ENCODE peak calls at places on chromosome 11, in five cellular contexts. One of them, this sample, is unnamed.

GRCh38 chr11:116984589-116984988 is 113.6 kb downstream of the SIK3 start:
- DNase-seq in colonic mucosa: no peak
- DNase-seq in adrenal gland: no peak
- DNase-seq in lower lobe of right lung: no peak
- DNase-seq in keratinocyte: peak
- DNase-seq in this sample: peak

GRCh38 chr11:70925238-70925637 is 327.1 kb downstream of the SHANK2 start:
- DNase-seq in lower lobe of right lung: no peak
- DNase-seq in keratinocyte: no peak
- DNase-seq in adrenal gland: no peak
- DNase-seq in colonic mucosa: no peak
- DNase-seq in this sample: no peak

GRCh38 chr11:16739326-16739875 is 954 bp downstream of the C11orf58 start:
- DNase-seq in colonic mucosa: no peak
- DNase-seq in adrenal gland: no peak
- DNase-seq in keratinocyte: no peak
- DNase-seq in lower lobe of right lung: no peak
- DNase-seq in this sample: no peak

GRCh38 chr11:130550984-130551383 is 102.5 kb downstream of the ADAMTS15 start:
- DNase-seq in adrenal gland: no peak
- DNase-seq in keratinocyte: no peak
- DNase-seq in colonic mucosa: no peak
- DNase-seq in lower lobe of right lung: no peak
- DNase-seq in this sample: no peak

GRCh38 chr11:124896821-124897391 is 759 bp downstream of the ROBO4 start:
- DNase-seq in colonic mucosa: peak
- DNase-seq in adrenal gland: no peak
- DNase-seq in lower lobe of right lung: no peak
- DNase-seq in keratinocyte: no peak
- DNase-seq in this sample: no peak

GRCh38 chr11:62958547-62959071 is 26.2 kb downstream of the SLC22A6 start:
- DNase-seq in colonic mucosa: peak
- DNase-seq in keratinocyte: no peak
- DNase-seq in lower lobe of right lung: no peak
- DNase-seq in adrenal gland: peak
- DNase-seq in this sample: no peak

GRCh38 chr11:8932564-8933180 is at the start of gene C11orf16:
- DNase-seq in lower lobe of right lung: no peak
- DNase-seq in keratinocyte: no peak
- DNase-seq in adrenal gland: no peak
- DNase-seq in colonic mucosa: no peak
- DNase-seq in this sample: no peak

GRCh38 chr11:6232899-6233298 is 1.5 kb downstream of the FHIP1B start:
- DNase-seq in lower lobe of right lung: no peak
- DNase-seq in colonic mucosa: no peak
- DNase-seq in keratinocyte: no peak
- DNase-seq in adrenal gland: no peak
- DNase-seq in this sample: no peak

GRCh38 chr11:118012083-118012669 is 26.0 kb downstream of the IL10RA start:
- DNase-seq in keratinocyte: no peak
- DNase-seq in adrenal gland: peak
- DNase-seq in lower lobe of right lung: peak
- DNase-seq in colonic mucosa: no peak
- DNase-seq in this sample: peak

GRCh38 chr11:17846852-17847453 is 112.4 kb downstream of the KCNC1 start:
- DNase-seq in adrenal gland: no peak
- DNase-seq in colonic mucosa: no peak
- DNase-seq in lower lobe of right lung: no peak
- DNase-seq in keratinocyte: no peak
- DNase-seq in this sample: no peak

GRCh38 chr11:14435717-14436116 is 63.9 kb downstream of the COPB1 start:
- DNase-seq in keratinocyte: no peak
- DNase-seq in adrenal gland: no peak
- DNase-seq in lower lobe of right lung: no peak
- DNase-seq in colonic mucosa: no peak
- DNase-seq in this sample: no peak

GRCh38 chr11:92841719-92842118 is 127.7 kb upstream of the MTNR1B start:
- DNase-seq in colonic mucosa: no peak
- DNase-seq in adrenal gland: no peak
- DNase-seq in keratinocyte: no peak
- DNase-seq in lower lobe of right lung: no peak
- DNase-seq in this sample: no peak

GRCh38 chr11:86091566-86091965 is 22.7 kb upstream of the PICALM start:
- DNase-seq in keratinocyte: no peak
- DNase-seq in adrenal gland: no peak
- DNase-seq in colonic mucosa: no peak
- DNase-seq in lower lobe of right lung: no peak
- DNase-seq in this sample: no peak

GRCh38 chr11:106420048-106420665 is 342.7 kb downstream of the AASDHPPT start:
- DNase-seq in keratinocyte: no peak
- DNase-seq in adrenal gland: no peak
- DNase-seq in colonic mucosa: no peak
- DNase-seq in lower lobe of right lung: no peak
- DNase-seq in this sample: no peak

GRCh38 chr11:128776088-128776433 is 82.2 kb downstream of the FLI1 start:
- DNase-seq in adrenal gland: no peak
- DNase-seq in lower lobe of right lung: no peak
- DNase-seq in keratinocyte: no peak
- DNase-seq in colonic mucosa: no peak
- DNase-seq in this sample: no peak

GRCh38 chr11:61701298-61701993 is 21.3 kb downstream of the DAGLA start:
- DNase-seq in lower lobe of right lung: no peak
- DNase-seq in adrenal gland: no peak
- DNase-seq in keratinocyte: no peak
- DNase-seq in colonic mucosa: no peak
- DNase-seq in this sample: no peak

GRCh38 chr11:120079750-120080610 is 57.9 kb downstream of the TRIM29 start:
- DNase-seq in colonic mucosa: no peak
- DNase-seq in keratinocyte: no peak
- DNase-seq in lower lobe of right lung: no peak
- DNase-seq in adrenal gland: peak
- DNase-seq in this sample: no peak

GRCh38 chr11:22216940-22217339 is 24.1 kb downstream of the ANO5 start:
- DNase-seq in adrenal gland: no peak
- DNase-seq in lower lobe of right lung: no peak
- DNase-seq in keratinocyte: no peak
- DNase-seq in colonic mucosa: no peak
- DNase-seq in this sample: no peak

GRCh38 chr11:62850911-62851806 is 11.8 kb upstream of the WDR74 start:
- DNase-seq in colonic mucosa: no peak
- DNase-seq in lower lobe of right lung: no peak
- DNase-seq in keratinocyte: no peak
- DNase-seq in adrenal gland: no peak
- DNase-seq in this sample: peak

GRCh38 chr11:100731471-100731870 is 44.4 kb downstream of the ARHGAP42 start:
- DNase-seq in lower lobe of right lung: no peak
- DNase-seq in colonic mucosa: no peak
- DNase-seq in keratinocyte: no peak
- DNase-seq in adrenal gland: no peak
- DNase-seq in this sample: no peak

GRCh38 chr11:12818333-12819015 is 144.3 kb downstream of the TEAD1 start:
- DNase-seq in colonic mucosa: no peak
- DNase-seq in keratinocyte: no peak
- DNase-seq in adrenal gland: no peak
- DNase-seq in lower lobe of right lung: no peak
- DNase-seq in this sample: no peak

GRCh38 chr11:111939836-111940604 is 2.9 kb downstream of the DIXDC1 start:
- DNase-seq in lower lobe of right lung: no peak
- DNase-seq in colonic mucosa: no peak
- DNase-seq in adrenal gland: no peak
- DNase-seq in keratinocyte: peak
- DNase-seq in this sample: no peak

GRCh38 chr11:113389288-113389687 is 1.7 kb downstream of the ANKK1 start:
- DNase-seq in colonic mucosa: no peak
- DNase-seq in adrenal gland: no peak
- DNase-seq in lower lobe of right lung: no peak
- DNase-seq in keratinocyte: no peak
- DNase-seq in this sample: no peak

GRCh38 chr11:68370211-68371111 is 58.1 kb downstream of the LRP5 start:
- DNase-seq in lower lobe of right lung: peak
- DNase-seq in keratinocyte: no peak
- DNase-seq in adrenal gland: no peak
- DNase-seq in colonic mucosa: no peak
- DNase-seq in this sample: no peak

GRCh38 chr11:131658952-131659351 is 288.5 kb downstream of the NTM start:
- DNase-seq in colonic mucosa: no peak
- DNase-seq in adrenal gland: no peak
- DNase-seq in keratinocyte: no peak
- DNase-seq in lower lobe of right lung: no peak
- DNase-seq in this sample: no peak

GRCh38 chr11:2276999-2277328 is 6.6 kb upstream of the ASCL2 start:
- DNase-seq in keratinocyte: no peak
- DNase-seq in adrenal gland: no peak
- DNase-seq in lower lobe of right lung: no peak
- DNase-seq in colonic mucosa: peak
- DNase-seq in this sample: no peak

GRCh38 chr11:1728931-1729691 is 21.3 kb downstream of the IFITM10 start:
- DNase-seq in keratinocyte: no peak
- DNase-seq in colonic mucosa: no peak
- DNase-seq in adrenal gland: peak
- DNase-seq in lower lobe of right lung: no peak
- DNase-seq in this sample: peak

GRCh38 chr11:94450061-94450460 is 43.6 kb downstream of the MRE11 start:
- DNase-seq in colonic mucosa: no peak
- DNase-seq in keratinocyte: no peak
- DNase-seq in lower lobe of right lung: no peak
- DNase-seq in adrenal gland: no peak
- DNase-seq in this sample: no peak

GRCh38 chr11:119340335-119341221 is at the start of gene C1QTNF5:
- DNase-seq in keratinocyte: no peak
- DNase-seq in adrenal gland: peak
- DNase-seq in lower lobe of right lung: peak
- DNase-seq in colonic mucosa: peak
- DNase-seq in this sample: no peak

GRCh38 chr11:70400643-70401042 is 2.3 kb downstream of the CTTN start:
- DNase-seq in keratinocyte: no peak
- DNase-seq in colonic mucosa: no peak
- DNase-seq in adrenal gland: no peak
- DNase-seq in lower lobe of right lung: no peak
- DNase-seq in this sample: no peak

GRCh38 chr11:125279680-125280079 is 115.1 kb downstream of the PKNOX2 start:
- DNase-seq in lower lobe of right lung: no peak
- DNase-seq in adrenal gland: no peak
- DNase-seq in colonic mucosa: no peak
- DNase-seq in keratinocyte: no peak
- DNase-seq in this sample: no peak

GRCh38 chr11:61834278-61835004 is 6.3 kb downstream of the FADS2 start:
- DNase-seq in colonic mucosa: peak
- DNase-seq in keratinocyte: no peak
- DNase-seq in lower lobe of right lung: no peak
- DNase-seq in adrenal gland: peak
- DNase-seq in this sample: peak

GRCh38 chr11:26087095-26087935 is 244.6 kb upstream of the ANO3 start:
- DNase-seq in keratinocyte: no peak
- DNase-seq in lower lobe of right lung: no peak
- DNase-seq in colonic mucosa: no peak
- DNase-seq in adrenal gland: no peak
- DNase-seq in this sample: no peak

GRCh38 chr11:109785714-109786113 is 307.5 kb upstream of the ZC3H12C start:
- DNase-seq in lower lobe of right lung: no peak
- DNase-seq in colonic mucosa: no peak
- DNase-seq in keratinocyte: no peak
- DNase-seq in adrenal gland: no peak
- DNase-seq in this sample: no peak
- H3K4me3 ChIP-seq in lower lobe of right lung: no peak
- H3K4me3 ChIP-seq in colonic mucosa: no peak
- H3K4me3 ChIP-seq in keratinocyte: no peak
- H3K4me3 ChIP-seq in adrenal gland: no peak
- H3K4me3 ChIP-seq in this sample: no peak

DNA sequence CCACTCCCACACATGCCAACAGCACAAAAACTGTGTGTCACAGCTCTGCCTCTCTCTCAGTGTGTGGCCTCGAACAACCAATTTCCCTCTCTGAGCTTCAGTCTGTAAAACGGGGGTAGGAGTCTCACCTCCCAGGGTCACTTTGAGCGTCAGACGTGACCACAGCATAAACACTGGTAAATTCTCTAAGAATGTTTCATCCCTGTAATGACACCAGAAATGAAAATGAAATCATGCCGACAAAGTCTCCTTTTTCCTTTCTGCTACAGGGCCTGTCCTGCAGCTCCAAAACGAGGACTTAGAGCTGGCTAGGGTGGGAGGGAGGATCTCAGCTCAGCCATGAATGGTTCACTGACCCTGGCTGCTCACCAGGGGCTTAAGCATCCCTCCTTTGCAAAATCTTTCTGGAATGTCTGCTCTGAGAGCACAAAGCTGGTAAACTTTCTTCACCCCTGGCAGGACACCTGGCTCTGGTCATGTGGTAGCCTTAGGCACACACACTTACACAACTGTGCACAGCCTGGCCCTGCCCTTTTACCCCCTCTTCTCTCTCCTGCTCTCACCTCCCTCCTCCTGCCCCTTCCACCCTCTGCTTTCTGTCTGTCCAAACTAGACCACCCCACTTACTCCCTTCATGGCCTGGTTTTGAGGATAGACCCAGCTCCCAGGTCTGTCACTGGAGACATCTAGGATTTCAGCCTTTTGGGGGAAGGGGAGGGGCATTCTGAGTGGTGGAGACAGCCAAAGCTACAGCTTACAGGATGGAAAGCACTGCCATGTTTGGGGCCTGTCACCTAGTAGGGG is 12.3 kb upstream of the TSKU start:
- DNase-seq in lower lobe of right lung: no peak
- DNase-seq in adrenal gland: peak
- DNase-seq in colonic mucosa: peak
- DNase-seq in keratinocyte: no peak
- DNase-seq in this sample: no peak
- TF ChIP-seq CTCF in lower lobe of right lung: no peak
- TF ChIP-seq CTCF in adrenal gland: no peak
- TF ChIP-seq CTCF in colonic mucosa: no peak
- TF ChIP-seq CTCF in keratinocyte: no peak
- TF ChIP-seq CTCF in this sample: no peak

GRCh38 chr11:616320-617220 is 820 bp upstream of the IRF7 start:
- DNase-seq in lower lobe of right lung: no peak
- DNase-seq in keratinocyte: no peak
- DNase-seq in colonic mucosa: no peak
- DNase-seq in adrenal gland: no peak
- DNase-seq in this sample: peak
- H3K4me3 ChIP-seq in lower lobe of right lung: peak
- H3K4me3 ChIP-seq in keratinocyte: no peak
- H3K4me3 ChIP-seq in colonic mucosa: peak
- H3K4me3 ChIP-seq in adrenal gland: no peak
- H3K4me3 ChIP-seq in this sample: peak

GRCh38 chr11:115361025-115361424 is 143.2 kb downstream of the CADM1 start:
- DNase-seq in colonic mucosa: no peak
- DNase-seq in adrenal gland: no peak
- DNase-seq in lower lobe of right lung: no peak
- DNase-seq in keratinocyte: no peak
- DNase-seq in this sample: no peak

GRCh38 chr11:115362997-115363396 is 141.2 kb downstream of the CADM1 start:
- DNase-seq in keratinocyte: no peak
- DNase-seq in colonic mucosa: no peak
- DNase-seq in adrenal gland: no peak
- DNase-seq in lower lobe of right lung: no peak
- DNase-seq in this sample: no peak

GRCh38 chr11:115363426-115363825 is 140.8 kb downstream of the CADM1 start:
- DNase-seq in lower lobe of right lung: no peak
- DNase-seq in adrenal gland: no peak
- DNase-seq in keratinocyte: no peak
- DNase-seq in colonic mucosa: no peak
- DNase-seq in this sample: no peak

GRCh38 chr11:115357066-115357465 is 147.1 kb downstream of the CADM1 start:
- DNase-seq in adrenal gland: no peak
- DNase-seq in lower lobe of right lung: no peak
- DNase-seq in colonic mucosa: no peak
- DNase-seq in keratinocyte: no peak
- DNase-seq in this sample: no peak

GRCh38 chr11:115360186-115360824 is 143.9 kb downstream of the CADM1 start:
- DNase-seq in colonic mucosa: no peak
- DNase-seq in lower lobe of right lung: no peak
- DNase-seq in keratinocyte: no peak
- DNase-seq in adrenal gland: no peak
- DNase-seq in this sample: no peak
- TF ChIP-seq CTCF in colonic mucosa: no peak
- TF ChIP-seq CTCF in lower lobe of right lung: no peak
- TF ChIP-seq CTCF in keratinocyte: no peak
- TF ChIP-seq CTCF in adrenal gland: no peak
- TF ChIP-seq CTCF in this sample: no peak